ENCODE peak calls at places on chromosomes 6 and 20, in four cellular contexts. One of them, this sample, is unnamed.

GRCh38 chr6:79684821-79685220 is 53.7 kb downstream of the SH3BGRL2 start:
- DNase-seq in SK-N-SH: no peak
- DNase-seq in K562: no peak
- DNase-seq in GM12878: no peak
- DNase-seq in this sample: no peak

GRCh38 chr6:111445786-111446395 is 37.1 kb downstream of the REV3L start:
- DNase-seq in GM12878: no peak
- DNase-seq in SK-N-SH: no peak
- DNase-seq in K562: no peak
- DNase-seq in this sample: no peak

GRCh38 chr6:54335871-54336270 is 27.6 kb downstream of the TINAG start:
- DNase-seq in K562: no peak
- DNase-seq in GM12878: no peak
- DNase-seq in SK-N-SH: peak
- DNase-seq in this sample: no peak

GRCh38 chr6:155185544-155185943 is 78.3 kb upstream of the CLDN20 start:
- DNase-seq in K562: no peak
- DNase-seq in GM12878: no peak
- DNase-seq in SK-N-SH: no peak
- DNase-seq in this sample: peak

GRCh38 chr20:57215826-57216471 is 50.5 kb downstream of the BMP7 start:
- DNase-seq in K562: no peak
- DNase-seq in GM12878: no peak
- DNase-seq in SK-N-SH: no peak
- DNase-seq in this sample: no peak

GRCh38 chr6:36345681-36346417 is 9.2 kb upstream of the BNIP5 start:
- DNase-seq in GM12878: no peak
- DNase-seq in SK-N-SH: no peak
- DNase-seq in K562: peak
- DNase-seq in this sample: peak

GRCh38 chr6:44004625-44005506 is 122.4 kb downstream of the MRPL14 start:
- DNase-seq in GM12878: no peak
- DNase-seq in SK-N-SH: peak
- DNase-seq in K562: peak
- DNase-seq in this sample: no peak

GRCh38 chr6:122631571-122632249 is 21.5 kb downstream of the PKIB start:
- DNase-seq in GM12878: no peak
- DNase-seq in K562: no peak
- DNase-seq in SK-N-SH: no peak
- DNase-seq in this sample: no peak

GRCh38 chr6:30263734-30264133 is 50.5 kb upstream of the TRIM26 start:
- DNase-seq in SK-N-SH: peak
- DNase-seq in GM12878: no peak
- DNase-seq in K562: no peak
- DNase-seq in this sample: no peak

GRCh38 chr6:21593412-21593926 is at the start of gene SOX4:
- DNase-seq in SK-N-SH: peak
- DNase-seq in K562: peak
- DNase-seq in GM12878: peak
- DNase-seq in this sample: peak

GRCh38 chr6:29943053-29943966 is 978 bp downstream of the HLA-A start:
- DNase-seq in SK-N-SH: peak
- DNase-seq in K562: no peak
- DNase-seq in GM12878: no peak
- DNase-seq in this sample: no peak

GRCh38 chr6:82955841-82956240 is 109.8 kb downstream of the UBE3D start:
- DNase-seq in GM12878: no peak
- DNase-seq in K562: no peak
- DNase-seq in SK-N-SH: no peak
- DNase-seq in this sample: no peak

GRCh38 chr6:135073757-135074393 is 19.3 kb upstream of the HBS1L start:
- DNase-seq in SK-N-SH: no peak
- DNase-seq in GM12878: no peak
- DNase-seq in K562: peak
- DNase-seq in this sample: no peak

GRCh38 chr20:12838261-12838866 is 170.4 kb upstream of the SPTLC3 start:
- DNase-seq in GM12878: no peak
- DNase-seq in SK-N-SH: no peak
- DNase-seq in K562: no peak
- DNase-seq in this sample: peak

GRCh38 chr6:141335476-141335875 is 797.2 kb upstream of the GJE1 start:
- DNase-seq in GM12878: no peak
- DNase-seq in K562: no peak
- DNase-seq in SK-N-SH: no peak
- DNase-seq in this sample: no peak

GRCh38 chr6:107695061-107695715 is 128.9 kb downstream of the SCML4 start:
- DNase-seq in K562: no peak
- DNase-seq in GM12878: no peak
- DNase-seq in SK-N-SH: no peak
- DNase-seq in this sample: no peak

GRCh38 chr6:40535105-40535783 is 51.9 kb downstream of the LRFN2 start:
- DNase-seq in SK-N-SH: no peak
- DNase-seq in GM12878: no peak
- DNase-seq in K562: no peak
- DNase-seq in this sample: no peak

GRCh38 chr20:48096212-48096875 is 311.1 kb upstream of the SULF2 start:
- DNase-seq in SK-N-SH: no peak
- DNase-seq in K562: no peak
- DNase-seq in GM12878: no peak
- DNase-seq in this sample: no peak

GRCh38 chr6:2731281-2731909 is 19.3 kb downstream of the MYLK4 start:
- DNase-seq in GM12878: no peak
- DNase-seq in K562: no peak
- DNase-seq in SK-N-SH: no peak
- DNase-seq in this sample: peak

GRCh38 chr20:63440366-63440955 is 32.0 kb downstream of the KCNQ2 start:
- DNase-seq in K562: no peak
- DNase-seq in SK-N-SH: no peak
- DNase-seq in GM12878: no peak
- DNase-seq in this sample: no peak

GRCh38 chr20:47782920-47783552 is 2.2 kb downstream of the SULF2 start:
- DNase-seq in K562: no peak
- DNase-seq in GM12878: no peak
- DNase-seq in SK-N-SH: no peak
- DNase-seq in this sample: no peak

GRCh38 chr6:111552241-111552744 is 53.4 kb downstream of the TRAF3IP2 start:
- DNase-seq in K562: no peak
- DNase-seq in GM12878: no peak
- DNase-seq in SK-N-SH: peak
- DNase-seq in this sample: peak

GRCh38 chr20:10798811-10799210 is 125.0 kb upstream of the JAG1 start:
- DNase-seq in GM12878: no peak
- DNase-seq in SK-N-SH: no peak
- DNase-seq in K562: no peak
- DNase-seq in this sample: no peak

GRCh38 chr6:45923831-45924391 is 91.7 kb downstream of the CLIC5 start:
- DNase-seq in K562: no peak
- DNase-seq in GM12878: no peak
- DNase-seq in SK-N-SH: no peak
- DNase-seq in this sample: no peak

GRCh38 chr20:316316-317068 is 8.9 kb upstream of the SOX12 start:
- DNase-seq in GM12878: no peak
- DNase-seq in SK-N-SH: no peak
- DNase-seq in K562: no peak
- DNase-seq in this sample: no peak

GRCh38 chr6:21738180-21739094 is 144.9 kb downstream of the SOX4 start:
- DNase-seq in GM12878: no peak
- DNase-seq in SK-N-SH: peak
- DNase-seq in K562: no peak
- DNase-seq in this sample: no peak

GRCh38 chr6:129621252-129621651 is 88.7 kb downstream of the ARHGAP18 start:
- DNase-seq in SK-N-SH: no peak
- DNase-seq in GM12878: no peak
- DNase-seq in K562: no peak
- DNase-seq in this sample: peak

GRCh38 chr20:21701171-21701876 is 4.1 kb upstream of the PAX1 start:
- DNase-seq in K562: no peak
- DNase-seq in GM12878: no peak
- DNase-seq in SK-N-SH: no peak
- DNase-seq in this sample: peak

GRCh38 chr20:4056880-4057279 is 41.5 kb upstream of the RNF24 start:
- DNase-seq in SK-N-SH: no peak
- DNase-seq in GM12878: no peak
- DNase-seq in K562: no peak
- DNase-seq in this sample: no peak

GRCh38 chr6:9252784-9253183 is 817.4 kb upstream of the SLC35B3 start:
- DNase-seq in SK-N-SH: no peak
- DNase-seq in GM12878: no peak
- DNase-seq in K562: no peak
- DNase-seq in this sample: peak

GRCh38 chr20:38610521-38610920 is 8.9 kb downstream of the ARHGAP40 start:
- DNase-seq in SK-N-SH: no peak
- DNase-seq in K562: no peak
- DNase-seq in GM12878: no peak
- DNase-seq in this sample: no peak

GRCh38 chr6:10963113-10963512 is 76.3 kb downstream of the SYCP2L start:
- DNase-seq in SK-N-SH: no peak
- DNase-seq in K562: no peak
- DNase-seq in GM12878: no peak
- DNase-seq in this sample: no peak

GRCh38 chr6:72386324-72386723 is 235.5 kb upstream of the KCNQ5 start:
- DNase-seq in GM12878: no peak
- DNase-seq in K562: no peak
- DNase-seq in SK-N-SH: no peak
- DNase-seq in this sample: no peak

GRCh38 chr6:73309784-73310502 is 44.1 kb downstream of the DPPA5 start:
- DNase-seq in K562: peak
- DNase-seq in GM12878: no peak
- DNase-seq in SK-N-SH: peak
- DNase-seq in this sample: peak

GRCh38 chr20:49948809-49949507 is 12.8 kb downstream of the RNF114 start:
- DNase-seq in SK-N-SH: no peak
- DNase-seq in GM12878: no peak
- DNase-seq in K562: no peak
- DNase-seq in this sample: no peak

GRCh38 chr6:154247119-154247814 is 109.3 kb downstream of the IPCEF1 start:
- DNase-seq in SK-N-SH: no peak
- DNase-seq in K562: no peak
- DNase-seq in GM12878: no peak
- DNase-seq in this sample: no peak

DNA sequence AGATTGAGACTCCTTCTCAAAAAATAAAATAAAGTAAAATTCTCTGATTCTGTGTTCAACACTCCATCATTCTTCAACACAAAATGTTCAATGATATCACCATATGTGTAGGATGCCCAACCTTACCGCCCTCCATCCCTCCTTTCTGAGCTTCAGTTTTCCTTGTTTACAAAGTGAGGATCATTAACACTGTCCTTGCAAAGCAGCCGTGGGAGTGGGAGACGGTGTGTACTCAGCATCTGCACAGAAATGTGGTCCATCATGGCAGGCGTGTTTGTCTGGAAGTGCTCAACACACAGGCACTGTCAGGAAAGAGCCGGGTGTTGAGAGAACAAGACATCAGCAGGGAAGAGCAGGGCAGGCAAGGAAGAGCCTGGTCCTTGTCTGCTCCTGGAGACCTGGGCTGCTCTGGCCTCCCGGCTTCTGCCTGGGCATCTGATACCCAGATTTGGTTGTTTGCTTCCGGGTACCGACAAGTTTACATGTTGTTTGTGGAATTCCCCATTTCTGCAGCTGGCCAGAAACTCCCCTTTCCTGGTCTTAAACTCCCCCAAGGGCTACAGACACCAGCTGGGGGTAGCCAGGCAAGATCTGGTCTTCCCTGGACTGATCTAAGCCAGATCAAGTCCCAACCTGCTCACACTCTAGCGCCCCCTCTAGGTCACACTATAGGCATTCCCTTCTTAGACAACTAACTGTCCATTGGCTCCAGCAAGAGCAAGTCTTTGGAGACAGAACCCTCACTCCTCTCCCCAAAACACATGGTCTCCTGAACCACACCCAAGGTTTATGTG is 26.7 kb upstream of the TTPAL start:
- DNase-seq in SK-N-SH: peak
- DNase-seq in GM12878: peak
- DNase-seq in K562: peak
- DNase-seq in this sample: peak
- TF ChIP-seq USF1 in SK-N-SH: no peak
- TF ChIP-seq USF1 in GM12878: no peak
- TF ChIP-seq USF1 in K562: no peak
- TF ChIP-seq USF1 in this sample: no peak

DNA sequence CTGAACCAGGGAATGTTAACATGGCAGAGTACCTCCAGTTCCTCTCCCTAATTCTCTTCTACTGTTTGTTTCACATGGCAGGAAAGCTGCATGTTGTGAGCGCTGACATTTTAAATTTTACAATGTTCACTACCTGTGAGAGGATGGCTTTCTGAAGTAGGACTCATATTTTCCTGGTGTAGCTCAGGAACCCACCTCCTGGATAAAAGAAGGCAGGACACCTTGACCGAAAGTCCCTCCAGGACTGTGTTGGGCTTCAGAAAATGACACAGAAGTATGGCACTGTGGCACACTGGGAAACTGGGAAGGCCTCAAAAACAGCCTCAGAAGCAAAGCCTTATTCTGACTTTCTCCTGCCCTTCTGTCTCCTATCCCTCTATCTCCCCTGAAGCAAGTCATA is 33.3 kb downstream of the PTPRK start:
- DNase-seq in SK-N-SH: no peak
- DNase-seq in K562: no peak
- DNase-seq in GM12878: no peak
- DNase-seq in this sample: peak
- TF ChIP-seq CTCF in SK-N-SH: peak
- TF ChIP-seq CTCF in K562: no peak
- TF ChIP-seq CTCF in GM12878: no peak
- TF ChIP-seq CTCF in this sample: no peak

GRCh38 chr6:19408331-19408730 is 428.8 kb upstream of the ID4 start:
- DNase-seq in GM12878: no peak
- DNase-seq in K562: no peak
- DNase-seq in SK-N-SH: no peak
- DNase-seq in this sample: no peak
- TF ChIP-seq USF1 in GM12878: no peak
- TF ChIP-seq USF1 in K562: no peak
- TF ChIP-seq USF1 in SK-N-SH: no peak
- TF ChIP-seq USF1 in this sample: no peak

GRCh38 chr6:32196682-32197616 is 4.5 kb upstream of the GPSM3 start:
- DNase-seq in SK-N-SH: peak
- DNase-seq in K562: peak
- DNase-seq in GM12878: no peak
- DNase-seq in this sample: no peak

GRCh38 chr6:32194825-32195651 is 2.6 kb upstream of the GPSM3 start:
- DNase-seq in SK-N-SH: peak
- DNase-seq in K562: no peak
- DNase-seq in GM12878: no peak
- DNase-seq in this sample: no peak

GRCh38 chr6:32194388-32194787 is 1.9 kb upstream of the GPSM3 start:
- DNase-seq in SK-N-SH: no peak
- DNase-seq in GM12878: no peak
- DNase-seq in K562: no peak
- DNase-seq in this sample: no peak

GRCh38 chr6:32195902-32196681 is 3.6 kb upstream of the GPSM3 start:
- DNase-seq in SK-N-SH: peak
- DNase-seq in GM12878: peak
- DNase-seq in K562: peak
- DNase-seq in this sample: peak

DNA sequence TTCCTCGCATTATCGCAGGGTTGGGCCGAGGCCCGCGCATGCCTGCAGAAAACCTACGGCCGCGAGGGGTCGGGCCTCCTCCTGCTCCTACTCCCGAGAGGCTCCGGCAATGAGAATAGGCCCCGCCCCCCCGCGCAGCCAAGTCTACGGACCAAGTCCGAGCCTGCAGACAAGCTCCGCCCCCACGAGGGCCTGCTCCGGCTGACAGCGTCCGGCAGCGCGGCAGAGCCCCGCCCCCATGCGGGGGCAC is 3.1 kb upstream of the GPSM3 start:
- DNase-seq in SK-N-SH: peak
- DNase-seq in K562: peak
- DNase-seq in GM12878: peak
- DNase-seq in this sample: peak
- TF ChIP-seq CTCF in SK-N-SH: no peak
- TF ChIP-seq CTCF in K562: peak
- TF ChIP-seq CTCF in GM12878: peak
- TF ChIP-seq CTCF in this sample: no peak

This sample was measured in WTC11.